ENCODE peak calls at places on chromosomes 16 and 17, in five cellular contexts. N is A673, M is GM23248, Q is neural progenitor cell, R is K562. K is an unnamed sample.

GRCh38 chr17:40373324-40373723 is 8.8 kb upstream of the GJD3 start:
- DNase-seq in N (no peak), M (peak; percentile 76), Q (no peak), R (no peak), K (no peak)

GRCh38 chr16:1379054-1379862 is 27.5 kb downstream of the GNPTG start:
- DNase-seq in N (peak; percentile 75), M (peak; percentile 95), Q (peak; percentile 92), R (peak; percentile 93), K (peak; percentile 84)

GRCh38 chr17:36731091-36731490 is 129.7 kb downstream of the MRM1 start:
- DNase-seq in N (no peak), M (no peak), Q (no peak), R (no peak), K (peak; percentile 73)

GRCh38 chr16:24929409-24929808 is 83.6 kb downstream of the SLC5A11 start:
- DNase-seq in N (no peak), M (no peak), Q (no peak), R (no peak), K (no peak)

GRCh38 chr16:58306327-58306726 is 11.5 kb upstream of the PRSS54 start:
- DNase-seq in N (peak; percentile 42), M (peak; percentile 38), Q (no peak), R (peak; percentile 69), K (no peak)

GRCh38 chr17:82926716-82927115 is 86.9 kb upstream of the ZNF750 start:
- DNase-seq in N (no peak), M (no peak), Q (no peak), R (no peak), K (no peak)

GRCh38 chr17:69878661-69879060 is 196.4 kb upstream of the KCNJ16 start:
- DNase-seq in N (no peak), M (peak; percentile 53), Q (no peak), R (no peak), K (no peak)

GRCh38 chr16:54679531-54679930 is 251.1 kb upstream of the IRX5 start:
- DNase-seq in N (no peak), M (no peak), Q (no peak), R (no peak), K (no peak)

GRCh38 chr17:50344712-50345380 is 1.1 kb upstream of the XYLT2 start:
- DNase-seq in N (no peak), M (no peak), Q (no peak), R (no peak), K (no peak)

GRCh38 chr16:5490499-5490898 is 392.9 kb upstream of the EEF2KMT start:
- DNase-seq in N (peak; percentile 74), M (peak; percentile 6), Q (peak; percentile 82), R (peak; percentile 71), K (no peak)

GRCh38 chr16:89672177-89672941 is 14.1 kb upstream of the CDK10 start:
- DNase-seq in N (no peak), M (no peak), Q (no peak), R (no peak), K (no peak)

GRCh38 chr17:75689441-75689873 is 22.3 kb downstream of the SAP30BP start:
- DNase-seq in N (no peak), M (peak; percentile 30), Q (no peak), R (no peak), K (peak; percentile 57)

GRCh38 chr17:76556759-76557367 is 17.0 kb downstream of the PRCD start:
- DNase-seq in N (peak; percentile 34), M (peak; percentile 54), Q (peak; percentile 25), R (peak; percentile 51), K (no peak)

GRCh38 chr17:9072626-9073339 is 51.5 kb downstream of the NTN1 start:
- DNase-seq in N (no peak), M (peak; percentile 41), Q (no peak), R (no peak), K (no peak)

GRCh38 chr17:13393841-13394710 is 207.7 kb downstream of the HS3ST3A1 start:
- DNase-seq in N (no peak), M (peak; percentile 97), Q (no peak), R (peak; percentile 6), K (no peak)

GRCh38 chr16:66553223-66553622 is 847 bp downstream of the CKLF start:
- DNase-seq in N (no peak), M (peak; percentile 30), Q (no peak), R (peak; percentile 41), K (no peak)

GRCh38 chr16:9844361-9844760 is 337.9 kb downstream of the GRIN2A start:
- DNase-seq in N (no peak), M (peak; percentile 63), Q (no peak), R (no peak), K (no peak)

GRCh38 chr17:68868708-68869107 is 86.5 kb downstream of the ABCA8 start:
- DNase-seq in N (no peak), M (no peak), Q (no peak), R (no peak), K (no peak)

GRCh38 chr16:85142129-85142513 is 29.8 kb upstream of the CIBAR2 start:
- DNase-seq in N (no peak), M (no peak), Q (no peak), R (no peak), K (no peak)

GRCh38 chr17:7191571-7192270 is 12.6 kb upstream of the ASGR1 start:
- DNase-seq in N (peak; percentile 61), M (peak; percentile 62), Q (peak; percentile 86), R (peak; percentile 44), K (no peak)

GRCh38 chr17:50347087-50347893 is 1.4 kb downstream of the XYLT2 start:
- DNase-seq in N (no peak), M (peak; percentile 25), Q (peak; percentile 46), R (no peak), K (no peak)

GRCh38 chr17:4947010-4947410 is 1.3 kb downstream of the PFN1 start:
- DNase-seq in N (peak; percentile 43), M (peak; percentile 47), Q (peak; percentile 44), R (peak; percentile 49), K (no peak)

GRCh38 chr17:12074346-12074745 is 53.7 kb downstream of the MAP2K4 start:
- DNase-seq in N (no peak), M (no peak), Q (peak; percentile 67), R (no peak), K (no peak)

GRCh38 chr16:22633794-22634193 is 123.1 kb downstream of the NPIPB5 start:
- DNase-seq in N (no peak), M (no peak), Q (no peak), R (no peak), K (peak; percentile 10)

GRCh38 chr16:16007743-16008111 is 58.3 kb downstream of the ABCC1 start:
- DNase-seq in N (no peak), M (no peak), Q (no peak), R (no peak), K (no peak)

GRCh38 chr16:27806388-27806787 is 256.4 kb downstream of the KATNIP start:
- DNase-seq in N (no peak), M (no peak), Q (no peak), R (no peak), K (no peak)

GRCh38 chr17:48282303-48282702 is 147.7 kb downstream of the SKAP1 start:
- DNase-seq in N (no peak), M (no peak), Q (no peak), R (no peak), K (no peak)

GRCh38 chr16:69193860-69194259 is 6.9 kb downstream of the SNTB2 start:
- DNase-seq in N (no peak), M (no peak), Q (no peak), R (no peak), K (no peak)

GRCh38 chr17:1762906-1763829 is 1.3 kb downstream of the SERPINF1 start:
- DNase-seq in N (peak; percentile 79), M (peak; percentile 81), Q (peak; percentile 72), R (peak; percentile 79), K (no peak)

DNA sequence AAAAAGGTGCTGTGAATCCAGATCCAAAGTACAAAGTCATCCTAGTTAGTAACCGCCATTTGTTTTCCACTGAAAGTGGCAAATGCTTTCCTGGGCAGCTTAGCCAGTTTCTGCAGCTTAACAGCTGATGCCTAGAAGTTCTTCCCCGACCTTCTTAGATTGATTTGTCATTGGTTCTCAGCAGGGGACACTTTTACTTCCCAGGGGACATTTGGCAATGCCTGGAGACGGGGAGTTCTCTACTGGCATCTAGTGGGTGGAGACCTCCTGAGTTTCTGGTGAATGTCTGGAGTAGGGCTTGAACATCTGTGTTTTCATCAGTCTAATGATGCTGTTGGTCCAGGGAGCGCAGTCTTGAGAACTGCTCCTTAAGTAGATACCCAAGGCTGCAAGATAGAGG is 7.6 kb downstream of the DNAJA3 start:
- DNase-seq in N (peak; percentile 58), M (no peak), Q (no peak), R (peak; percentile 46), K (no peak)
- TF ChIP-seq EZH2 in N (no peak), M (no peak), Q (no peak), R (no peak), K (no peak)

DNA sequence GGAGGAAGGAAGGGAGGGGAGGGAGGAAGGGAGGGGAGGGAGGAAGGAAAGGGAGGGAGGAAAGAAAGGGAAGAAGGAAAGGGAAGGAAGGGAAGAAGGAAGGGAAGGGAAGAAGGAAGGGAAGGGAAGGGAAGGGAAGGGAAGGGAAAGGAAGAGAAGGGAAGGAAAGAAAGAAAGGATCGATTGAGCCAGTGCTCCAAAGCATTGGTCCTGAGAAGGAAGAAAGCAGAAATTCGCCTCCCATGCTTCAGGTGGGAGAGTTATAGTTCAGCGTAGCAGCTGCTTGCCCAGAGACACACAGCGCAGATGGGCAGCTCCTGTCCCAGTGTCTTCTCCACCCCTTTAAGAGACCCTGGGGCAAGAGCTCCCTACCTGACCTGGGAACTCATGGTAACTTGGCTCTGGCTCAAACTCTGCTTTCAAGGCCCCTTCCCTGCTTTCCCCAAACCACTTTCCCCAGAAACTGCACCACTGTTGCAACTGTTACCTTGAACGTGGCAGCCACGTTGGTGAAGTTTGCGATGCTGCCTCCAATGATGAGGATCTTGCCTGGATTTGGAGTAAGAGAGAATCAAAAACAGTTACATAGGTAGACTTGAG is 14.4 kb downstream of the ACLY start:
- DNase-seq in N (no peak), M (no peak), Q (no peak), R (no peak), K (no peak)
- H3K27ac ChIP-seq in N (no peak overlapping the region), M (no peak overlapping the region), Q (no peak overlapping the region), R (no peak overlapping the region), K (no peak overlapping the region)

DNA sequence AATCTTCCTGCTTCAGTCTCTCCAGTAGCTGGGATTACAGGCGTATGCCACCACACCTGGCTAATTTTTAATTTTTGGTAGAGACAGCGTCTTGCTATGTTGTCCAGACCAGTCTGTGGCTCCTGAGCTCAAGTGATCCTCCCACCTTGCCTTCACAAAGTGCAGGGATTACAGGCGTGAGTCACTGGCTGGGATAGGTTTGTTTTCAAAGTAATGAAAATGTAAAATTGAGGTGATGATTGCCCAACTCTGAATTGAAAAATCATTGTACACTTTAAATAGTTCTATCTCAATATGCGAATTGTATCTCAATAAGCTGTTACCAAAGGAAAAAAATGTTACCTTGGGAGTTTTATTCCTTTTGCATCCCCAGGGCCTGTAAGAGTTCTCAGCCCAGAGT is 1.2 kb upstream of the AMFR start:
- DNase-seq in N (no peak), M (no peak), Q (no peak), R (no peak), K (no peak)
- TF ChIP-seq EZH2 in N (no peak), M (no peak), Q (no peak), R (no peak), K (no peak)

GRCh38 chr17:60959696-60960095 is 282.0 kb downstream of the BCAS3 start:
- DNase-seq in N (no peak), M (no peak), Q (no peak), R (no peak), K (no peak)
- H3K27ac ChIP-seq in N (no peak overlapping the region), M (no peak overlapping the region), Q (no peak overlapping the region), R (no peak overlapping the region), K (no peak overlapping the region)